ENCODE peak calls at places on chromosomes 11 and 22, in five cellular contexts. X is stimulated activated CD8-positive, alpha-beta memory T cell treated with anti-CD3 and anti-CD28 coated beads, Interleukin-12 subunit alpha, Interleukin-12 subunit beta, amount 100 ng/mL, for 4 hours; B is GM13977; D is LoVo; H is activated T-helper 1 cell treated with anti-CD3 and anti-CD28 coated beads, Interleukin-12 subunit alpha, Interleukin-12 subunit beta, Interleukin-2, Interleukin-4 antibody, amounts not matched to agents 30 ng/mL and 10 ng/mL and 1 ng/mL, durations not matched to agents 14 hours and 24 hours and 36 hours. L is an unnamed sample.

GRCh38 chr11:77131560-77131959 is 3.5 kb downstream of the MYO7A start:
- DNase-seq in X (no peak), H (no peak), B (no peak), D (no peak), L (no peak)

GRCh38 chr11:133388260-133388659 is 144.0 kb downstream of the OPCML start:
- DNase-seq in X (no peak), B (no peak), H (no peak), D (no peak), L (no peak)

GRCh38 chr11:66421492-66422205 is 814 bp downstream of the NPAS4 start:
- DNase-seq in D (peak; percentile 90), H (peak; percentile 83), X (peak; percentile 69), B (peak; percentile 95), L (peak; percentile 85)

GRCh38 chr22:49503321-49503720 is 324.4 kb downstream of the BRD1 start:
- DNase-seq in B (no peak), D (no peak), H (no peak), X (no peak), L (no peak)

GRCh38 chr11:69516526-69516925 is 35.1 kb downstream of the LINC01488 start:
- DNase-seq in D (no peak), X (no peak), H (no peak), B (no peak), L (no peak)

GRCh38 chr11:10666976-10667892 is 26.3 kb downstream of the IRAG1 start:
- DNase-seq in H (no peak), D (peak; percentile 47), X (no peak), B (no peak), L (no peak)

GRCh38 chr22:44373234-44373633 is 60.5 kb upstream of the SHISAL1 start:
- DNase-seq in H (no peak), X (no peak), B (no peak), D (no peak), L (no peak)

GRCh38 chr22:43185860-43186261 is 1.1 kb downstream of the TTLL12 start:
- DNase-seq in X (no peak), B (no peak), H (no peak), D (peak; percentile 29), L (no peak)

GRCh38 chr11:125210112-125210511 is 45.6 kb downstream of the PKNOX2 start:
- DNase-seq in D (no peak), H (no peak), B (no peak), X (no peak), L (no peak)

GRCh38 chr11:130197386-130198035 is 37.9 kb downstream of the ST14 start:
- DNase-seq in B (no peak), X (no peak), H (no peak), D (no peak), L (no peak)